ENCODE peak calls at places on chromosome 16, in four cellular contexts. One of them, this sample, is unnamed.

GRCh38 chr16:27235938-27236245 is 32.6 kb downstream of the KDM8 start:
- DNase-seq in A549: no peak
- DNase-seq in K562: no peak
- DNase-seq in HepG2: no peak
- DNase-seq in this sample: no peak

GRCh38 chr16:87860553-87861299 is 8.6 kb downstream of the SLC7A5 start:
- DNase-seq in A549: peak
- DNase-seq in K562: peak
- DNase-seq in HepG2: peak
- DNase-seq in this sample: no peak

GRCh38 chr16:66612422-66612821 is 7.9 kb downstream of the CMTM3 start:
- DNase-seq in A549: no peak
- DNase-seq in K562: no peak
- DNase-seq in HepG2: no peak
- DNase-seq in this sample: no peak

GRCh38 chr16:27314161-27314723 is 468 bp downstream of the IL4R start:
- DNase-seq in A549: peak
- DNase-seq in K562: peak
- DNase-seq in HepG2: peak
- DNase-seq in this sample: peak

GRCh38 chr16:69865701-69866100 is 85.4 kb upstream of the CLEC18A start:
- DNase-seq in A549: no peak
- DNase-seq in K562: peak
- DNase-seq in HepG2: peak
- DNase-seq in this sample: no peak

GRCh38 chr16:51151951-51152663 is 1.0 kb upstream of the SALL1 start:
- DNase-seq in A549: no peak
- DNase-seq in K562: no peak
- DNase-seq in HepG2: peak
- DNase-seq in this sample: peak

GRCh38 chr16:83552193-83552592 is 255.6 kb upstream of the HSBP1 start:
- DNase-seq in A549: no peak
- DNase-seq in K562: no peak
- DNase-seq in HepG2: no peak
- DNase-seq in this sample: no peak

GRCh38 chr16:70790815-70791214 is 10.1 kb downstream of the VAC14 start:
- DNase-seq in A549: no peak
- DNase-seq in K562: no peak
- DNase-seq in HepG2: no peak
- DNase-seq in this sample: no peak

GRCh38 chr16:2058901-2059300 is 11.1 kb downstream of the TSC2 start:
- DNase-seq in A549: no peak
- DNase-seq in K562: no peak
- DNase-seq in HepG2: no peak
- DNase-seq in this sample: no peak

GRCh38 chr16:31083556-31083955 is 5.2 kb downstream of the PRSS53 start:
- DNase-seq in A549: no peak
- DNase-seq in K562: no peak
- DNase-seq in HepG2: no peak
- DNase-seq in this sample: no peak

GRCh38 chr16:814974-815373 is 14.4 kb upstream of the GNG13 start:
- DNase-seq in A549: no peak
- DNase-seq in K562: no peak
- DNase-seq in HepG2: no peak
- DNase-seq in this sample: no peak

GRCh38 chr16:22347100-22347820 is 27.2 kb downstream of the CDR2 start:
- DNase-seq in A549: no peak
- DNase-seq in K562: no peak
- DNase-seq in HepG2: no peak
- DNase-seq in this sample: no peak

GRCh38 chr16:68384293-68385255 is 63.7 kb downstream of the SMPD3 start:
- DNase-seq in A549: no peak
- DNase-seq in K562: no peak
- DNase-seq in HepG2: no peak
- DNase-seq in this sample: no peak

GRCh38 chr16:53821957-53822625 is 118.1 kb downstream of the FTO start:
- DNase-seq in A549: peak
- DNase-seq in K562: no peak
- DNase-seq in HepG2: peak
- DNase-seq in this sample: no peak

DNA sequence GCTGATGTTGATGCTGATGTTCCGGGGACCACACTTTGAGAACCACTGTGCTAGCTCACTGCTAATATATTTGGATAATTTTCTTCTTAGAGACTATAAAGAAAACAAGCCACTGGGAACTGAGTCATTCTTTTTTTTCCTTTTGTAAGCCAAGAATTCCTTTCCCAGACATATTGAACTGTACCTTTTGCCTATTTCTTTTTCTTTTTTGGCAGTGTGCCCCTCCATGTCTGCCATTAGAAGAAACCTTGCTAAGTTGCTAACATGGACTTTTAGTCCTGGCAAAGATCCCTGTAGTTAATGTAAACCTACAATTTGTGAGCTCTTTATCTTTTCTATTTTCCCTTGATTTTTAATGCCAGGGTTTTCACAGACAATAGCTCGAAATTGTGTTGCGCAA is 17.3 kb upstream of the ERCC4 start:
- DNase-seq in A549: no peak
- DNase-seq in K562: no peak
- DNase-seq in HepG2: no peak
- DNase-seq in this sample: no peak
- TF ChIP-seq PHF8 in A549: no peak
- TF ChIP-seq PHF8 in K562: no peak
- TF ChIP-seq PHF8 in HepG2: no peak
- TF ChIP-seq PHF8 in this sample: no peak

GRCh38 chr16:82194076-82194475 is 24.1 kb upstream of the MPHOSPH6 start:
- DNase-seq in A549: no peak
- DNase-seq in K562: no peak
- DNase-seq in HepG2: no peak
- DNase-seq in this sample: no peak

GRCh38 chr16:82197540-82198240 is 27.7 kb upstream of the MPHOSPH6 start:
- DNase-seq in A549: no peak
- DNase-seq in K562: no peak
- DNase-seq in HepG2: no peak
- DNase-seq in this sample: no peak

GRCh38 chr16:82199209-82199608 is 29.2 kb upstream of the MPHOSPH6 start:
- DNase-seq in A549: no peak
- DNase-seq in K562: no peak
- DNase-seq in HepG2: no peak
- DNase-seq in this sample: no peak

GRCh38 chr16:82192665-82193064 is 22.6 kb upstream of the MPHOSPH6 start:
- DNase-seq in A549: no peak
- DNase-seq in K562: no peak
- DNase-seq in HepG2: no peak
- DNase-seq in this sample: no peak

GRCh38 chr16:82195917-82196494 is 26.0 kb upstream of the MPHOSPH6 start:
- DNase-seq in A549: no peak
- DNase-seq in K562: no peak
- DNase-seq in HepG2: no peak
- DNase-seq in this sample: no peak
- TF ChIP-seq RNF2 in A549: no peak
- TF ChIP-seq RNF2 in K562: no peak
- TF ChIP-seq RNF2 in HepG2: no peak
- TF ChIP-seq RNF2 in this sample: no peak

GRCh38 chr16:76943936-76944335 is 247.1 kb upstream of the MON1B start:
- DNase-seq in A549: no peak
- DNase-seq in K562: no peak
- DNase-seq in HepG2: no peak
- DNase-seq in this sample: no peak

GRCh38 chr16:76941091-76941490 is 249.9 kb upstream of the MON1B start:
- DNase-seq in A549: no peak
- DNase-seq in K562: no peak
- DNase-seq in HepG2: no peak
- DNase-seq in this sample: no peak

GRCh38 chr16:76942089-76942488 is 248.9 kb upstream of the MON1B start:
- DNase-seq in A549: no peak
- DNase-seq in K562: no peak
- DNase-seq in HepG2: no peak
- DNase-seq in this sample: no peak

GRCh38 chr16:76940251-76940650 is 250.7 kb upstream of the MON1B start:
- DNase-seq in A549: no peak
- DNase-seq in K562: no peak
- DNase-seq in HepG2: no peak
- DNase-seq in this sample: no peak
- TF ChIP-seq PHF8 in A549: no peak
- TF ChIP-seq PHF8 in K562: no peak
- TF ChIP-seq PHF8 in HepG2: no peak
- TF ChIP-seq PHF8 in this sample: no peak

GRCh38 chr16:85582177-85582888 is 30.8 kb upstream of the GSE1 start:
- DNase-seq in A549: no peak
- DNase-seq in K562: no peak
- DNase-seq in HepG2: no peak
- DNase-seq in this sample: no peak
- TF ChIP-seq RNF2 in A549: no peak
- TF ChIP-seq RNF2 in K562: no peak
- TF ChIP-seq RNF2 in HepG2: no peak
- TF ChIP-seq RNF2 in this sample: no peak

GRCh38 chr16:85718682-85719081 is 29.9 kb upstream of the GINS2 start:
- DNase-seq in A549: peak
- DNase-seq in K562: peak
- DNase-seq in HepG2: peak
- DNase-seq in this sample: no peak
- TF ChIP-seq PHF8 in A549: no peak
- TF ChIP-seq PHF8 in K562: no peak
- TF ChIP-seq PHF8 in HepG2: no peak
- TF ChIP-seq PHF8 in this sample: no peak

This sample was measured in H1.